ENCODE peak calls at places on chromosomes 5 and 9, in nine cellular contexts. F, H, U, X, Y, Q, O, A and M are unnamed samples.
A peak's percentile ranks its signal among the peaks of the same experiment; 100 is the strongest.

GRCh38 chr5:93596310-93596675 is 13.3 kb downstream of the NR2F1 start:
- DNase-seq in F (no peak), H (no peak), U (no peak), X (no peak), Y (peak; percentile 67), Q (no peak), O (no peak), A (no peak), M (no peak)

GRCh38 chr5:169950333-169950732 is 30.0 kb downstream of the INSYN2B start:
- DNase-seq in F (no peak), H (no peak), U (no peak), X (no peak), Y (no peak), Q (no peak), O (no peak), A (no peak), M (no peak)

GRCh38 chr9:14423816-14424261 is 109.9 kb upstream of the NFIB start:
- DNase-seq in F (no peak), H (no peak), U (no peak), X (no peak), Y (peak; percentile 61), Q (peak; percentile 43), O (no peak), A (peak; percentile 89), M (peak; percentile 87)

GRCh38 chr5:129460121-129460950 is at the start of gene ADAMTS19:
- DNase-seq in F (no peak), H (no peak), U (no peak), X (no peak), Y (peak; percentile 85), Q (no peak), O (no peak), A (peak; percentile 59), M (peak; percentile 83)

GRCh38 chr5:32709789-32710334 is 1.3 kb upstream of the NPR3 start:
- DNase-seq in F (peak; percentile 53), H (peak; percentile 59), U (no peak), X (peak; percentile 75), Y (peak; percentile 91), Q (peak; percentile 39), O (peak; percentile 77), A (peak; percentile 80), M (peak; percentile 87)

GRCh38 chr9:35882265-35882848 is 12.2 kb upstream of the OR13J1 start:
- DNase-seq in F (peak; percentile 71), H (peak; percentile 76), U (peak; percentile 20), X (peak; percentile 84), Y (peak; percentile 92), Q (no peak), O (peak; percentile 92), A (peak; percentile 83), M (peak; percentile 59)

GRCh38 chr5:132457371-132458225 is 33.0 kb downstream of the IRF1 start:
- DNase-seq in F (no peak), H (no peak), U (no peak), X (no peak), Y (no peak), Q (no peak), O (peak; percentile 75), A (peak; percentile 70), M (peak; percentile 83)

GRCh38 chr5:180097926-180098325 is 26.4 kb upstream of the RNF130 start:
- DNase-seq in F (no peak), H (no peak), U (no peak), X (no peak), Y (peak; percentile 35), Q (no peak), O (no peak), A (no peak), M (no peak)

GRCh38 chr5:176677209-176677931 is 30.1 kb downstream of the TSPAN17 start:
- DNase-seq in F (no peak), H (no peak), U (no peak), X (no peak), Y (no peak), Q (no peak), O (no peak), A (no peak), M (no peak)

GRCh38 chr5:176678584-176678983 is 31.3 kb downstream of the TSPAN17 start:
- DNase-seq in F (no peak), H (no peak), U (no peak), X (no peak), Y (no peak), Q (no peak), O (no peak), A (no peak), M (no peak)

GRCh38 chr5:176682016-176682531 is 34.8 kb downstream of the TSPAN17 start:
- DNase-seq in F (no peak), H (no peak), U (no peak), X (no peak), Y (no peak), Q (no peak), O (no peak), A (no peak), M (no peak)

GRCh38 chr5:176679365-176680225 is 32.3 kb downstream of the TSPAN17 start:
- DNase-seq in F (no peak), H (no peak), U (no peak), X (no peak), Y (no peak), Q (no peak), O (no peak), A (no peak), M (no peak)

DNA sequence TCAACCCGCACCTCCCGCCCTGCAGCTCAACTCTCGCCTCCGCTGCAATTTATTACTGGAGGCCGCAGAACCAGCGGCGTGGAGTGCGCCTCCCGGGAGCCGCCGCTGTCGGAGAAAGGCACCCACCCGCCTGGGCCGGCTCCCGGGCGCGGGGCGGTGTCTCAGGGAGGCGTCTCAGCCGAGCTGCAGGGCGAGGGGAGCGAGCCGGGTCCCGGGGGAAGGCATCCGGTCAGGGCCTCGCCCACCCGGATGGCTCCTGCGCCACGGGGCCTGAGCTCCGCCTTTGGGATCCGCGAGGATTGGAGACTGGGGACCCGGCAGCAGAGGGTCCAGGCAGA is 32.9 kb downstream of the TSPAN17 start:
- DNase-seq in F (no peak), H (no peak), U (no peak), X (no peak), Y (peak; percentile 70), Q (no peak), O (no peak), A (no peak), M (no peak)
- H3K4me3 ChIP-seq in F (no peak overlapping the region), H (no peak overlapping the region), U (no peak overlapping the region), X (no peak overlapping the region), Y (no peak overlapping the region), Q (no peak overlapping the region), O (no peak overlapping the region), A (no peak overlapping the region), M (no peak overlapping the region)

GRCh38 chr5:72557147-72557501 is 49.9 kb upstream of the ZNF366 start:
- DNase-seq in F (no peak), H (no peak), U (no peak), X (no peak), Y (no peak), Q (no peak), O (peak; percentile 54), A (no peak), M (no peak)

GRCh38 chr5:72555871-72556270 is 48.7 kb upstream of the ZNF366 start:
- DNase-seq in F (no peak), H (no peak), U (no peak), X (no peak), Y (no peak), Q (no peak), O (no peak), A (peak; percentile 45), M (peak; percentile 34)

GRCh38 chr5:72557576-72558336 is 50.5 kb upstream of the ZNF366 start:
- DNase-seq in F (no peak), H (no peak), U (no peak), X (no peak), Y (no peak), Q (no peak), O (no peak), A (no peak), M (no peak)

GRCh38 chr5:72554897-72555296 is 47.7 kb upstream of the ZNF366 start:
- DNase-seq in F (no peak), H (no peak), U (no peak), X (no peak), Y (no peak), Q (no peak), O (no peak), A (no peak), M (no peak)

GRCh38 chr5:72556351-72557146 is 49.3 kb upstream of the ZNF366 start:
- DNase-seq in F (no peak), H (peak; percentile 8), U (peak; percentile 5), X (peak; percentile 45), Y (peak; percentile 93), Q (peak; percentile 25), O (peak; percentile 82), A (peak; percentile 90), M (peak; percentile 78)
- TF ChIP-seq CTCF in F (no peak), H (no peak), U (peak; percentile 14), X (no peak), Y (peak; percentile 78), Q (no peak), O (peak; percentile 11), A (no peak), M (peak; percentile 6)

GRCh38 chr5:178121450-178122276 is 8.3 kb downstream of the N4BP3 start:
- DNase-seq in F (no peak), H (no peak), U (no peak), X (no peak), Y (no peak), Q (no peak), O (peak; percentile 79), A (peak; percentile 57), M (no peak)
- H3K4me3 ChIP-seq in F (no peak overlapping the region), H (no peak overlapping the region), U (peak overlapping the region; percentile 47), X (peak overlapping the region; percentile 28), Y (no peak overlapping the region), Q (no peak overlapping the region), O (peak overlapping the region; percentile 65), A (peak overlapping the region; percentile 24), M (no peak overlapping the region)

GRCh38 chr5:158895573-158895972 is 204.1 kb downstream of the EBF1 start:
- DNase-seq in F (no peak), H (no peak), U (no peak), X (peak; percentile 13), Y (peak; percentile 51), Q (no peak), O (no peak), A (peak; percentile 35), M (no peak)

GRCh38 chr5:158899201-158899600 is 200.5 kb downstream of the EBF1 start:
- DNase-seq in F (no peak), H (no peak), U (no peak), X (no peak), Y (no peak), Q (no peak), O (no peak), A (no peak), M (peak; percentile 21)

GRCh38 chr5:158897444-158898160 is 202.1 kb downstream of the EBF1 start:
- DNase-seq in F (no peak), H (no peak), U (no peak), X (no peak), Y (no peak), Q (no peak), O (no peak), A (no peak), M (no peak)

GRCh38 chr5:158899792-158900191 is 199.9 kb downstream of the EBF1 start:
- DNase-seq in F (no peak), H (no peak), U (no peak), X (peak; percentile 29), Y (no peak), Q (no peak), O (peak; percentile 68), A (peak; percentile 22), M (peak; percentile 92)

DNA sequence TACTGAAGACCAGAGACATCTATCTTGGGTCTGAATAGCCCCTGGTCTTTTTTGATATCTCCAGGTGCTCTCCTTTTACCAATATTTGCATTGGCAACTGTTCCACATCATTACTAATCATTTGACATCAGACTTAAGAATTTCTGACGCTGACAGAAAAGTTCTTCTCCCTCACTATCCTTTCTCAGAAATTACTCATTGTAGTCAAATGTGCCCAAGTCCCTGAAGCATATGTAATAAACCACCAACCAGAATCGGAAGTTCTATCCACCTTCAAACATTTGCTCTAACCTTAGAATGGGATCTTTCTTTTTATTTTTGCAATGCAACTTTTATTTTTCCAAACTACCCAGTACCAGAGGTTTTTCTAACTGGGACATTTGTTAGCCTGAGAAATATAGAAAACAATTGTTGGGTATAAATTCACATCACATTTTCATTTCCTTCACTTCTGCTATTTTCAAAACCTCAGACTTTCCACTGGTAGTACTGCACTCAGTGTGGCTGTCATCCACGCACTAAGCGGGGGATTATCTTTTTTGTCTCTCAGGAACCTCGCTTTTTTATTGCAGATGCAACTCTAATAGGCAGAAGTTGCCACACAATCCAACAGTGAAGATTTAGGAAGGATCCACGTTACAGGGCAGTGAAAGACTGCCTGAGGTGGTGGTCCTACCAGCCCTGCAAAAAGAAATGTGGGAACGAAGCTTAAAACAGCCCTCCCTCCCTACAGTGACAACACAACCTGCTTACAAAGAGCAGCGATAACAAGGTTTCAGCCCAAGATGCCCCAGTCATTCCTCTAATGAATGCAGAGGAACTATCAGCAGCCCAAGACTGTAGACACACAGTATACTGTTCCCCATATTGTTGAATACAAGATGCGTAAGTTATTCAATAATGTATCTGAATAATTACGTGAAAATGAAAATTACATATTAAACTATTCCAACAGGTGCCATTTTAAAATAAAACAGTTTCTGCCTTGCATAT is 201.2 kb downstream of the EBF1 start:
- DNase-seq in F (no peak), H (no peak), U (no peak), X (no peak), Y (no peak), Q (no peak), O (no peak), A (no peak), M (no peak)
- TF ChIP-seq CTCF in F (no peak), H (no peak), U (no peak), X (no peak), Y (no peak), Q (no peak), O (no peak), A (no peak), M (no peak)